ENCODE peak calls at places on chromosome 3, in eight cellular contexts. Q is activated CD4-positive, alpha-beta T cell treated with anti-CD3 and anti-CD28 coated beads, Interleukin-2, amount 50 U/mL, for 48 hours; H is NCI-H1105 treated with DMSO at 0.1 percent for 48 hours; L is lower leg skin; A is tibial nerve; P is activated T-cell treated with anti-CD3 and anti-CD28 coated beads for 4 hours; E is CD4-positive, alpha-beta memory T cell; G is coronary artery. C is an unnamed sample.

GRCh38 chr3:191382661-191383060 is 52.3 kb upstream of the UTS2B start:
- DNase-seq in A (no peak), Q (no peak), L (no peak), P (no peak), E (no peak), G (no peak), H (no peak), C (no peak)

GRCh38 chr3:168794427-168794826 is 698.7 kb upstream of the GOLIM4 start:
- DNase-seq in P (no peak), L (no peak), A (no peak), Q (no peak), G (no peak), H (no peak), E (no peak), C (no peak)

GRCh38 chr3:52845157-52845556 is 10.3 kb upstream of the MUSTN1 start:
- DNase-seq in A (peak), P (no peak), H (no peak), G (peak), Q (no peak), L (no peak), E (no peak), C (no peak)

GRCh38 chr3:190533511-190534282 is 19.8 kb downstream of the IL1RAP start:
- DNase-seq in H (no peak), E (no peak), L (peak), Q (no peak), A (peak), P (no peak), G (peak), C (no peak)

GRCh38 chr3:39067286-39067685 is 15.5 kb downstream of the WDR48 start:
- DNase-seq in L (no peak), E (no peak), A (no peak), Q (no peak), P (no peak), H (no peak), G (no peak), C (no peak)

GRCh38 chr3:159859836-159860235 is 128.8 kb upstream of the IL12A start:
- DNase-seq in L (no peak), P (no peak), A (no peak), E (no peak), Q (no peak), G (no peak), H (no peak), C (no peak)

GRCh38 chr3:69244036-69244435 is 121.6 kb upstream of the LMOD3 start:
- DNase-seq in H (no peak), P (no peak), Q (no peak), L (no peak), G (no peak), A (no peak), E (no peak), C (no peak)

GRCh38 chr3:40719660-40720287 is 195.0 kb downstream of the ZNF621 start:
- DNase-seq in G (no peak), Q (no peak), A (no peak), H (peak), E (no peak), L (no peak), P (no peak), C (no peak)

GRCh38 chr3:169496402-169496801 is 167.1 kb downstream of the MECOM start:
- DNase-seq in P (no peak), L (no peak), G (no peak), A (no peak), E (no peak), H (no peak), Q (no peak), C (no peak)

GRCh38 chr3:185060655-185061054 is 92.2 kb downstream of the C3orf70 start:
- DNase-seq in A (no peak), P (no peak), L (no peak), E (no peak), Q (no peak), H (no peak), G (no peak), C (no peak)